ENCODE peak calls at places on chromosomes 5 and 9, in eight cellular contexts. S is CD14-positive monocyte, F is Right ventricle myocardium superior, N is NCI-H1105 treated with DMSO at 0.1 percent for 48 hours, V is neural crest cell, G is HEK293T, T is GM13977, X is suprapubic skin. H is an unnamed sample.
A peak's percentile ranks its signal among the peaks of the same experiment; 100 is the strongest.

GRCh38 chr5:153276151-153276550 is 214.3 kb upstream of the GRIA1 start:
- DNase-seq in S (no peak), F (no peak), N (no peak), V (peak; percentile 70), G (peak; percentile 11), T (peak; percentile 11), X (no peak), H (peak; percentile 12)

GRCh38 chr5:74396913-74397606 is 243.5 kb downstream of the ENC1 start:
- DNase-seq in S (no peak), F (no peak), N (no peak), V (no peak), G (no peak), T (no peak), X (no peak), H (no peak)

GRCh38 chr5:141713616-141714309 is 31.7 kb upstream of the ARAP3 start:
- DNase-seq in S (no peak), F (no peak), N (no peak), V (no peak), G (no peak), T (no peak), X (no peak), H (peak; percentile 7)

GRCh38 chr9:106892632-106893031 is 29.7 kb downstream of the ZNF462 start:
- DNase-seq in S (no peak), F (no peak), N (no peak), V (no peak), G (peak; percentile 48), T (no peak), X (no peak), H (peak; percentile 90)

GRCh38 chr9:107060026-107060425 is 197.1 kb downstream of the ZNF462 start:
- DNase-seq in S (no peak), F (no peak), N (no peak), V (no peak), G (no peak), T (no peak), X (no peak), H (no peak)

GRCh38 chr9:113488490-113488889 is 25.0 kb downstream of the RGS3 start:
- DNase-seq in S (no peak), F (no peak), N (no peak), V (no peak), G (no peak), T (no peak), X (peak; percentile 58), H (no peak)

GRCh38 chr5:156399323-156399722 is 72.4 kb downstream of the SGCD start:
- DNase-seq in S (no peak), F (no peak), N (no peak), V (no peak), G (no peak), T (no peak), X (no peak), H (no peak)

GRCh38 chr5:469752-470483 is 26.9 kb downstream of the EXOC3 start:
- DNase-seq in S (no peak), F (peak; percentile 38), N (no peak), V (no peak), G (no peak), T (no peak), X (peak; percentile 60), H (no peak)

GRCh38 chr5:23302438-23302837 is 205.0 kb upstream of the PRDM9 start:
- DNase-seq in S (no peak), F (no peak), N (no peak), V (no peak), G (peak; percentile 17), T (no peak), X (no peak), H (no peak)

GRCh38 chr5:61234019-61234418 is 71.8 kb upstream of the SMIM15 start:
- DNase-seq in S (no peak), F (no peak), N (no peak), V (no peak), G (no peak), T (no peak), X (no peak), H (no peak)

GRCh38 chr5:10396552-10396951 is 43.1 kb downstream of the MARCHF6 start:
- DNase-seq in S (no peak), F (no peak), N (no peak), V (no peak), G (no peak), T (no peak), X (no peak), H (no peak)

GRCh38 chr9:33329117-33329563 is 38.8 kb downstream of the NFX1 start:
- DNase-seq in S (no peak), F (no peak), N (no peak), V (no peak), G (no peak), T (no peak), X (no peak), H (peak; percentile 75)

GRCh38 chr9:87684627-87685204 is 41.2 kb upstream of the CTSL start:
- DNase-seq in S (no peak), F (peak; percentile 63), N (peak; percentile 32), V (peak; percentile 53), G (peak; percentile 71), T (no peak), X (peak; percentile 67), H (peak; percentile 54)

GRCh38 chr9:13002740-13003139 is 227.9 kb downstream of the LURAP1L start:
- DNase-seq in S (no peak), F (no peak), N (no peak), V (no peak), G (no peak), T (no peak), X (no peak), H (no peak)

GRCh38 chr5:134492568-134492967 is 32.9 kb upstream of the JADE2 start:
- DNase-seq in S (no peak), F (no peak), N (no peak), V (no peak), G (no peak), T (no peak), X (no peak), H (no peak)

GRCh38 chr9:88775037-88775471 is 216.2 kb upstream of the S1PR3 start:
- DNase-seq in S (no peak), F (no peak), N (no peak), V (no peak), G (no peak), T (no peak), X (no peak), H (peak; percentile 69)

GRCh38 chr9:88291056-88291455 is 97.2 kb upstream of the SPIN1 start:
- DNase-seq in S (no peak), F (no peak), N (no peak), V (no peak), G (no peak), T (no peak), X (no peak), H (no peak)

GRCh38 chr9:134981001-134981400 is 63.3 kb upstream of the FCN1 start:
- DNase-seq in S (peak; percentile 18), F (no peak), N (no peak), V (no peak), G (no peak), T (no peak), X (peak; percentile 36), H (no peak)

GRCh38 chr9:4793412-4794005 is 765 bp downstream of the RCL1 start:
- DNase-seq in S (no peak), F (no peak), N (peak; percentile 68), V (peak; percentile 41), G (no peak), T (no peak), X (no peak), H (no peak)

GRCh38 chr9:89154651-89155336 is 23.8 kb downstream of the SHC3 start:
- DNase-seq in S (peak; percentile 68), F (no peak), N (no peak), V (no peak), G (no peak), T (no peak), X (no peak), H (peak; percentile 60)

GRCh38 chr5:93583525-93583798 is 440 bp downstream of the NR2F1 start:
- DNase-seq in S (no peak), F (no peak), N (no peak), V (no peak), G (no peak), T (no peak), X (no peak), H (peak; percentile 11)

GRCh38 chr9:125325821-125326220 is 64.2 kb downstream of the GAPVD1 start:
- DNase-seq in S (no peak), F (no peak), N (no peak), V (no peak), G (no peak), T (no peak), X (no peak), H (peak; percentile 30)

GRCh38 chr5:108339220-108339619 is 42.7 kb downstream of the FBXL17 start:
- DNase-seq in S (no peak), F (no peak), N (no peak), V (no peak), G (no peak), T (no peak), X (no peak), H (no peak)

GRCh38 chr9:133205996-133206931 is 2.8 kb downstream of the OBP2B start:
- DNase-seq in S (no peak), F (no peak), N (no peak), V (no peak), G (no peak), T (no peak), X (no peak), H (no peak)

GRCh38 chr9:125700791-125701190 is 6.2 kb downstream of the MAPKAP1 start:
- DNase-seq in S (no peak), F (no peak), N (no peak), V (no peak), G (no peak), T (peak; percentile 71), X (no peak), H (no peak)

GRCh38 chr9:116643691-116644090 is 43.4 kb upstream of the TRIM32 start:
- DNase-seq in S (no peak), F (no peak), N (no peak), V (no peak), G (no peak), T (no peak), X (no peak), H (no peak)

GRCh38 chr5:14920121-14920520 is 48.5 kb upstream of the ANKH start:
- DNase-seq in S (no peak), F (no peak), N (no peak), V (no peak), G (no peak), T (no peak), X (no peak), H (no peak)

GRCh38 chr5:178207183-178207916 is 3.0 kb downstream of the HNRNPAB start:
- DNase-seq in S (no peak), F (no peak), N (no peak), V (no peak), G (no peak), T (no peak), X (peak; percentile 60), H (no peak)

GRCh38 chr5:75574791-75575190 is 36.5 kb upstream of the ANKDD1B start:
- DNase-seq in S (no peak), F (no peak), N (no peak), V (no peak), G (no peak), T (no peak), X (no peak), H (no peak)

GRCh38 chr9:34046784-34047379 is 1.8 kb downstream of the UBAP2 start:
- DNase-seq in S (no peak), F (no peak), N (no peak), V (no peak), G (no peak), T (no peak), X (no peak), H (no peak)

GRCh38 chr9:121910491-121911040 is 182.5 kb downstream of the TTLL11 start:
- DNase-seq in S (no peak), F (no peak), N (no peak), V (no peak), G (no peak), T (no peak), X (no peak), H (no peak)

GRCh38 chr9:125145425-125145824 is 2.1 kb upstream of the SCAI start:
- DNase-seq in S (no peak), F (no peak), N (no peak), V (no peak), G (no peak), T (no peak), X (no peak), H (no peak)

GRCh38 chr5:55154893-55155292 is 5.1 kb upstream of the GPX8 start:
- DNase-seq in S (no peak), F (no peak), N (no peak), V (no peak), G (no peak), T (no peak), X (no peak), H (no peak)

GRCh38 chr5:138770291-138770690 is 17.1 kb downstream of the CTNNA1 start:
- DNase-seq in S (no peak), F (no peak), N (no peak), V (no peak), G (no peak), T (no peak), X (no peak), H (no peak)

H was measured in NCI-H460.